ENCODE peak calls at places on chromosomes 3 and 15, in nine cellular contexts. Y is body of pancreas; F is Daoy; Q is Peyer's patch; M is AG04450; K is cardiac fibroblast; S is breast epithelium; H is effector memory CD8-positive, alpha-beta T cell; E is Right ventricle myocardium superior. T is an unnamed sample.

GRCh38 chr3:48273594-48274211 is 32.8 kb downstream of the ZNF589 start:
- DNase-seq in Y (peak), F (peak), Q (peak), M (peak), K (peak), S (no peak), H (peak), E (no peak), T (peak)

GRCh38 chr15:96335429-96335807 is 4.9 kb downstream of the NR2F2 start:
- DNase-seq in Y (no peak), F (no peak), Q (no peak), M (no peak), K (peak), S (no peak), H (no peak), E (no peak), T (no peak)

GRCh38 chr3:170000051-170000450 is 33.4 kb downstream of the SEC62 start:
- DNase-seq in Y (no peak), F (no peak), Q (no peak), M (no peak), K (no peak), S (no peak), H (no peak), E (no peak), T (no peak)

GRCh38 chr3:25474000-25474399 is 45.9 kb downstream of the RARB start:
- DNase-seq in Y (no peak), F (no peak), Q (no peak), M (no peak), K (peak), S (no peak), H (no peak), E (no peak), T (no peak)

GRCh38 chr15:68504721-68505090 is 72.7 kb upstream of the ITGA11 start:
- DNase-seq in Y (no peak), F (peak), Q (no peak), M (no peak), K (no peak), S (no peak), H (no peak), E (no peak), T (no peak)

GRCh38 chr3:130755666-130756065 is 9.0 kb upstream of the PIK3R4 start:
- DNase-seq in Y (no peak), F (no peak), Q (no peak), M (no peak), K (no peak), S (no peak), H (no peak), E (no peak), T (no peak)

GRCh38 chr15:96142498-96142897 is 188.0 kb upstream of the NR2F2 start:
- DNase-seq in Y (no peak), F (no peak), Q (no peak), M (no peak), K (no peak), S (no peak), H (no peak), E (no peak), T (no peak)

GRCh38 chr3:151082880-151083838 is 2.3 kb upstream of the MED12L start:
- DNase-seq in Y (no peak), F (no peak), Q (no peak), M (no peak), K (no peak), S (no peak), H (no peak), E (no peak), T (no peak)

GRCh38 chr3:9976736-9977709 is 9.6 kb downstream of the EMC3 start:
- DNase-seq in Y (peak), F (peak), Q (no peak), M (peak), K (peak), S (peak), H (no peak), E (peak), T (peak)

GRCh38 chr3:125076464-125076863 is 20.7 kb upstream of the HEG1 start:
- DNase-seq in Y (no peak), F (no peak), Q (no peak), M (no peak), K (no peak), S (no peak), H (no peak), E (no peak), T (no peak)

GRCh38 chr15:37104413-37105392 is 4.4 kb upstream of the MEIS2 start:
- DNase-seq in Y (no peak), F (no peak), Q (no peak), M (no peak), K (no peak), S (no peak), H (no peak), E (no peak), T (no peak)

GRCh38 chr15:77126927-77127326 is 56.0 kb upstream of the TSPAN3 start:
- DNase-seq in Y (no peak), F (no peak), Q (no peak), M (no peak), K (no peak), S (no peak), H (no peak), E (no peak), T (no peak)

GRCh38 chr3:177676148-177676547 is 478.9 kb upstream of the TBL1XR1 start:
- DNase-seq in Y (no peak), F (no peak), Q (no peak), M (no peak), K (no peak), S (no peak), H (no peak), E (no peak), T (no peak)

GRCh38 chr15:77033729-77034619 is 36.9 kb downstream of the TSPAN3 start:
- DNase-seq in Y (no peak), F (no peak), Q (peak), M (no peak), K (no peak), S (no peak), H (no peak), E (peak), T (peak)

GRCh38 chr3:78838362-78838761 is 929.4 kb downstream of the ROBO1 start:
- DNase-seq in Y (no peak), F (no peak), Q (no peak), M (no peak), K (no peak), S (no peak), H (no peak), E (no peak), T (no peak)

GRCh38 chr3:197168606-197169005 is 129.8 kb downstream of the DLG1 start:
- DNase-seq in Y (no peak), F (no peak), Q (no peak), M (no peak), K (peak), S (no peak), H (no peak), E (no peak), T (no peak)

GRCh38 chr15:99100245-99101173 is 4.4 kb upstream of the SYNM start:
- DNase-seq in Y (peak), F (peak), Q (peak), M (no peak), K (peak), S (peak), H (no peak), E (peak), T (peak)

GRCh38 chr3:129616713-129617112 is 10.2 kb upstream of the PLXND1 start:
- DNase-seq in Y (peak), F (no peak), Q (no peak), M (no peak), K (peak), S (no peak), H (no peak), E (no peak), T (peak)

GRCh38 chr3:127210654-127210943 is 17.7 kb downstream of the PRR23E start:
- DNase-seq in Y (no peak), F (no peak), Q (no peak), M (no peak), K (no peak), S (no peak), H (no peak), E (no peak), T (no peak)

GRCh38 chr3:184734903-184735630 is 23.2 kb upstream of the MAGEF1 start:
- DNase-seq in Y (no peak), F (no peak), Q (no peak), M (no peak), K (no peak), S (peak), H (no peak), E (no peak), T (no peak)

GRCh38 chr3:171833775-171834460 is 9.2 kb upstream of the TMEM212 start:
- DNase-seq in Y (no peak), F (peak), Q (no peak), M (no peak), K (peak), S (no peak), H (no peak), E (no peak), T (no peak)

GRCh38 chr3:123377173-123377740 is 71.6 kb downstream of the ADCY5 start:
- DNase-seq in Y (no peak), F (no peak), Q (no peak), M (no peak), K (no peak), S (peak), H (no peak), E (no peak), T (no peak)

GRCh38 chr3:183581496-183582155 is 26.1 kb upstream of the KLHL6 start:
- DNase-seq in Y (no peak), F (no peak), Q (no peak), M (no peak), K (no peak), S (no peak), H (no peak), E (no peak), T (no peak)

GRCh38 chr3:173733029-173733652 is 335.6 kb downstream of the NLGN1 start:
- DNase-seq in Y (no peak), F (peak), Q (no peak), M (peak), K (peak), S (no peak), H (no peak), E (no peak), T (no peak)

GRCh38 chr3:182811269-182811596 is 17.9 kb downstream of the ATP11B start:
- DNase-seq in Y (no peak), F (no peak), Q (no peak), M (no peak), K (no peak), S (no peak), H (no peak), E (no peak), T (no peak)

GRCh38 chr15:83248151-83248851 is 36.2 kb downstream of the BNC1 start:
- DNase-seq in Y (peak), F (peak), Q (no peak), M (peak), K (peak), S (no peak), H (peak), E (no peak), T (no peak)

GRCh38 chr3:40645883-40646282 is 121.1 kb downstream of the ZNF621 start:
- DNase-seq in Y (peak), F (peak), Q (no peak), M (no peak), K (no peak), S (no peak), H (no peak), E (no peak), T (peak)

GRCh38 chr3:172173316-172174271 is 134.2 kb downstream of the FNDC3B start:
- DNase-seq in Y (no peak), F (no peak), Q (no peak), M (no peak), K (peak), S (no peak), H (no peak), E (no peak), T (no peak)

GRCh38 chr3:97817965-97818364 is 3.8 kb upstream of the CRYBG3 start:
- DNase-seq in Y (no peak), F (no peak), Q (no peak), M (no peak), K (no peak), S (no peak), H (no peak), E (no peak), T (no peak)

GRCh38 chr15:66400351-66400774 is 13.7 kb downstream of the MAP2K1 start:
- DNase-seq in Y (no peak), F (no peak), Q (no peak), M (no peak), K (peak), S (no peak), H (no peak), E (no peak), T (no peak)

T was measured in left colon.